ENCODE peak calls at places on chromosomes 16 and 17, in six cellular contexts. V is activated B cell treated with CpG ODN at 0.5 μM for 24 hours, O is heart right ventricle, Y is foreskin keratinocyte, M is A549, E is fibroblast of lung. Q is an unnamed sample.

GRCh38 chr17:78230996-78231931 is at the start of gene TMEM235:
- DNase-seq in Y (no peak), O (no peak), M (no peak), V (no peak), E (no peak), Q (no peak)

GRCh38 chr16:85473909-85474640 is 139.0 kb upstream of the GSE1 start:
- DNase-seq in Y (no peak), M (no peak), V (no peak), O (no peak), E (no peak), Q (no peak)

GRCh38 chr16:89723279-89724250 is 2.2 kb downstream of the ZNF276 start:
- DNase-seq in O (peak), V (no peak), M (no peak), Y (no peak), E (peak), Q (no peak)

GRCh38 chr17:67605259-67605912 is 112.3 kb upstream of the NOL11 start:
- DNase-seq in V (no peak), E (peak), O (peak), Y (no peak), M (no peak), Q (no peak)

GRCh38 chr17:77285594-77286390 is 145.0 kb downstream of the SEC14L1 start:
- DNase-seq in E (peak), M (peak), O (peak), Y (peak), V (no peak), Q (peak)

GRCh38 chr16:526181-527014 is 1.1 kb upstream of the CAPN15 start:
- DNase-seq in Y (peak), M (no peak), V (no peak), E (peak), O (peak), Q (no peak)

GRCh38 chr17:58172369-58173071 is 5.7 kb downstream of the OR4D2 start:
- DNase-seq in O (no peak), V (no peak), Y (peak), E (peak), M (peak), Q (no peak)

GRCh38 chr16:11914210-11914758 is 1.5 kb downstream of the GSPT1 start:
- DNase-seq in V (no peak), Y (peak), M (no peak), E (peak), O (no peak), Q (no peak)

GRCh38 chr17:27280527-27280926 is 13.4 kb upstream of the WSB1 start:
- DNase-seq in V (no peak), E (no peak), Y (no peak), O (no peak), M (no peak), Q (no peak)

GRCh38 chr17:81345211-81346089 is 49.8 kb upstream of the BAHCC1 start:
- DNase-seq in M (peak), V (peak), Y (peak), E (peak), O (peak), Q (peak)

GRCh38 chr16:86926695-86927094 is 348.3 kb downstream of the FOXL1 start:
- DNase-seq in Y (no peak), E (no peak), M (no peak), V (no peak), O (no peak), Q (no peak)

GRCh38 chr17:81391964-81392908 is 3.0 kb upstream of the BAHCC1 start:
- DNase-seq in Y (no peak), O (no peak), E (peak), M (no peak), V (no peak), Q (no peak)

GRCh38 chr16:2385441-2385840 is 43.8 kb upstream of the CCNF start:
- DNase-seq in M (no peak), O (no peak), E (no peak), Y (peak), V (no peak), Q (no peak)

DNA sequence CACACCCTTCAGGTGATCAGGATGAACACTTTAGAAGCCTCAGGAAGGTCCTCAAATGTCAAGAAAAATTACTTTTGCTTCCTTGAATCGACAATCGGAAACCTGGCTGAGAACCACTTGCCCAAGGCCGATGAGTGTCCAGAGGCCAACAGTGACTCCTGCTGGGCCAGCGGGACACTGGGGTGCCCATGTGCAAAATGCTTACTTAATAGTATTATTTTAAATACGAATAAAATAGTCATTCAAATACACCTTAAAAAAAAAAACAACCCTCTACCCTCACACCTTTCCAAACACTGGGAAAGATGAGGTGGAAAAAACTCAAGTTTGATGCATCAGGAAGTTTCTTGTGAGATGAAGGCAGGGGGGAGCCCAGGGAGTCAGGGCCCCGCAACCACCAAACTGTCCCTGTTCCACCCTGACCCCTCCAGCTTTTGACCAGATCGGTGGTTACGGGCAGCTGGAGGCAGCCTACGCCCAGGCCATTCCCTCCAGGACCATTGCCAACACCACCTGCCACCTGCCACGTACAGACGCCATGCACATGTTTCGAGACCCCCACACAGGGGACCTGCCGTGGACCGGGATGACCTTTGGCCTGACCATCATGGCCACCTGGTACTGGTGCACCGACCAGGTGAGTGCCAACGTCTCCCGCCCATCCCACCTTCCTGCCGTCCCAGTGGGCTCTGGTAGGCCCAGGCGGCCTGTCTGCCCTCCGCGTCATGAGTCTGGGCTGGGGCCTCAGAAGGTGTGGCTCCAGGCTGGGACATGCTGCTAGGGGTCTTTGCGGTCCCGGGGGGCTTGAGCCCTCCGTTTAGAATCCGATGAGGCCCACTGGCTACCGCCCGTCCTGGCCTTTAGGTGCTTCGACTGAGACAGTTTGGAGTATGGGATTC is 18.9 kb downstream of the SLC5A10 start:
- DNase-seq in Y (no peak), M (no peak), V (no peak), E (no peak), O (no peak), Q (no peak)
- TF ChIP-seq CTCF in Y (peak), M (peak), V (no peak), E (peak), O (no peak), Q (no peak)

DNA sequence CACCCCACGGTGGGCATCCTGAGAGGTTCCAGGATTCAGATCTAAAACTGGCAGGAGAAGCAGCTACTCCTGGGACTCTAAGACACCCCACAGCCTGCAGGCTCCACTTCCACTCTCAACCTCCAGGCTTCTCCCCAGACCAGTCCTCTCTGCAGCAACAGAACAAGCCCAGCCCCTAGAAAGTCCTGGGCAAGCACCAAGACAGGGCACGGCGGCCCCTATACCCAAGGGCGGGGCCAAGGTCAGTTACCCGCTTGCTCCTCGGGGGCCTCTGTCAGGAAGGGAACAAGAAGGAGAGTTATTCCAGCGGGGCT is 62.8 kb downstream of the MYO18A start:
- DNase-seq in O (no peak), Y (no peak), E (no peak), M (no peak), V (no peak), Q (no peak)
- TF ChIP-seq CTCF in O (peak), Y (no peak), E (no peak), M (no peak), V (no peak), Q (peak)

DNA sequence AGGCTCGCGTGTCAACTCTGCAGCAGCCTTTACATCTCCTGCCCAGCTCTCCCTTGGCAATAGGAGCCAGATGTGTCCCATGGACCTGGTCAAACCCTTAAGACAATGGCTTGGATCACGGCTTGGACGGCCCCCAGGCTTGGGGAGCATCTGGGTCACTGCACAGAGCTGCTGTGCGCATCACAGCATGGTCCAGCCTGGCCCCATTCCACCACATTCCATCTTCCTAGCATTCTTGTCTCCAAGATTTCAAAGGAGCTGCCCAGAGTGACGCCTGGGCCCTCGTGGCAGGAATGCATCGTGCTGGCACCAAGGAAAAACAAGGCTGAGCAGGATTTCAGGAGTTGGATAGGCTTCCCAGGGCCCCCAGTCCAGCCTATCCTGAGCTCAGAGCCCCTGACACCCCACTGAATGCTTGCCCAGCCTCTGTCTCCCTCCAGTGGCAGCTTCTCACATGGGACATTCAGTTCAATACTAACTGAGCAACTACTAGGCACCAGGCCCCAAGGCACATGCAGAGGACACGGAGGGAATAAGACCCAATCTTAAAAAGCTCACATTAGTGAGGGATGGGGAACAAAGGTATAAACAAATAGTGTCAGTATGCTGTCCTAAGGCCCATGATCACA is 34.3 kb downstream of the TK2 start:
- DNase-seq in O (no peak), E (peak), M (peak), V (no peak), Y (no peak), Q (no peak)
- TF ChIP-seq CTCF in O (peak), E (peak), M (peak), V (no peak), Y (peak), Q (peak)

GRCh38 chr17:4919511-4920047 is 12.5 kb upstream of the GP1BA start:
- DNase-seq in O (no peak), V (no peak), Y (no peak), E (no peak), M (no peak), Q (no peak)
- TF ChIP-seq CTCF in O (no peak), V (no peak), Y (no peak), E (no peak), M (no peak), Q (no peak)

GRCh38 chr16:27639588-27640276 is 89.8 kb downstream of the KATNIP start:
- DNase-seq in M (peak), O (peak), Y (peak), E (peak), V (no peak), Q (no peak)
- TF ChIP-seq CTCF in M (peak), O (peak), Y (peak), E (peak), V (no peak), Q (peak)

GRCh38 chr17:38967290-38967738 is at the start of gene FBXO47:
- DNase-seq in V (peak), E (peak), Y (peak), O (peak), M (peak), Q (peak)
- TF ChIP-seq CTCF in V (no peak), E (no peak), Y (peak), O (peak), M (no peak), Q (no peak)

GRCh38 chr16:30445408-30446202 is at the start of gene SEPHS2:
- DNase-seq in V (peak), Y (peak), E (peak), O (peak), M (peak), Q (peak)
- TF ChIP-seq CTCF in V (no peak), Y (peak), E (peak), O (peak), M (peak), Q (peak)

DNA sequence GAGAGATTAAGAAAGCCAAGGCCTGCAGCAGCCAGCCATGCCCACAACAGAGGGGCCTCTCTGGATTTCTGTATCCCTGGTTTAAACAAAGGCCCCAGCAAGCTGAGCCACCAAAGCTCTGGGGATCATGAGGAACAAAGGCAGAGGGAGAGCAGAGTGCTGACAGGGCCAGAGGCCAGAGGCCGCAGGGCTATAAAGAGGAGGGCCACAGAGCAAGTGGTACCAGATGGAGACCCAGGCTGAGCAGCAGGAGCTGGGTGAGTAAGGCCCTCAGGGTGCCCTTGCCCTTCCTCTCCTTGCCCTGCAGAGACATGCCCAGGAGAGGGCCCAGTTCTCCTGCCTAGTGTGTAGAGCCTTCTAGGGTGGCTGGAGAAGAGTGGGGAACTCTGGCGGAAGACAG is at the start of gene CRYBA1:
- DNase-seq in M (no peak), Y (peak), O (no peak), E (no peak), V (no peak), Q (no peak)
- TF ChIP-seq CTCF in M (no peak), Y (peak), O (no peak), E (no peak), V (no peak), Q (no peak)

Q was measured in CD14-positive monocyte.